ENCODE peak calls at places on chromosomes 5 and 9, in eight cellular contexts. S, Y, Z, W, K, G, I and F are unnamed samples.

GRCh38 chr9:97772145-97772544 is 75.0 kb upstream of the XPA start:
- DNase-seq in G (no peak), S (no peak), Z (no peak), K (no peak), Y (no peak), W (no peak), I (no peak), F (no peak)

GRCh38 chr9:33721674-33722358 is 73.5 kb upstream of the PRSS3 start:
- DNase-seq in W (peak), S (peak), K (peak), Z (peak), Y (peak), G (peak), I (peak), F (peak)

GRCh38 chr5:143471041-143471509 is 67.6 kb upstream of the NR3C1 start:
- DNase-seq in S (no peak), Y (no peak), I (peak), K (no peak), Z (no peak), G (no peak), W (no peak), F (no peak)

GRCh38 chr5:143946821-143947220 is 134.9 kb downstream of the HMHB1 start:
- DNase-seq in I (peak), G (no peak), S (no peak), Y (no peak), W (no peak), Z (no peak), K (no peak), F (no peak)

GRCh38 chr9:137044502-137045177 is 1.3 kb downstream of the NPDC1 start:
- DNase-seq in S (no peak), I (no peak), Z (no peak), K (no peak), W (no peak), G (no peak), Y (no peak), F (no peak)

GRCh38 chr5:172504736-172505402 is 50.5 kb upstream of the SH3PXD2B start:
- DNase-seq in I (no peak), W (no peak), G (no peak), S (no peak), Y (no peak), Z (peak), K (peak), F (no peak)

GRCh38 chr5:178464431-178465048 is 125.7 kb downstream of the COL23A1 start:
- DNase-seq in S (no peak), W (no peak), Y (no peak), K (no peak), Z (no peak), I (no peak), G (no peak), F (no peak)

GRCh38 chr5:94375801-94376200 is 242.6 kb downstream of the KIAA0825 start:
- DNase-seq in Z (no peak), S (no peak), K (no peak), G (no peak), W (no peak), Y (no peak), I (no peak), F (no peak)

GRCh38 chr5:62762503-62762902 is 183.9 kb downstream of the LRRC70 start:
- DNase-seq in I (no peak), S (peak), W (no peak), G (no peak), Y (no peak), K (no peak), Z (no peak), F (no peak)

GRCh38 chr5:149238540-149238939 is 33.1 kb upstream of the AFAP1L1 start:
- DNase-seq in Z (no peak), G (no peak), W (no peak), Y (no peak), K (no peak), I (no peak), S (no peak), F (no peak)

GRCh38 chr9:126062158-126062929 is 264.3 kb upstream of the MVB12B start:
- DNase-seq in Y (no peak), K (no peak), I (no peak), W (no peak), G (no peak), Z (no peak), S (no peak), F (no peak)

GRCh38 chr9:5971740-5972139 is 43.7 kb downstream of the RANBP6 start:
- DNase-seq in K (no peak), W (no peak), S (no peak), I (peak), Y (no peak), Z (no peak), G (no peak), F (peak)

GRCh38 chr5:178242416-178242815 is 9.8 kb upstream of the PHYKPL start:
- DNase-seq in G (no peak), Z (no peak), Y (no peak), I (no peak), W (peak), K (no peak), S (no peak), F (no peak)

GRCh38 chr9:137836151-137836830 is 41.3 kb upstream of the CACNA1B start:
- DNase-seq in W (no peak), S (no peak), I (no peak), Z (no peak), Y (no peak), G (no peak), K (no peak), F (no peak)

GRCh38 chr5:154949758-154950157 is 8.9 kb downstream of the MRPL22 start:
- DNase-seq in Y (no peak), S (no peak), I (no peak), Z (no peak), K (no peak), G (no peak), W (no peak), F (no peak)

GRCh38 chr9:76521906-76522305 is 62.9 kb downstream of the GCNT1 start:
- DNase-seq in G (no peak), Y (no peak), W (peak), S (no peak), K (no peak), I (no peak), Z (no peak), F (no peak)

GRCh38 chr5:113053614-113054013 is 77.0 kb downstream of the DCP2 start:
- DNase-seq in W (no peak), G (no peak), S (no peak), I (peak), Y (no peak), Z (no peak), K (no peak), F (no peak)

DNA sequence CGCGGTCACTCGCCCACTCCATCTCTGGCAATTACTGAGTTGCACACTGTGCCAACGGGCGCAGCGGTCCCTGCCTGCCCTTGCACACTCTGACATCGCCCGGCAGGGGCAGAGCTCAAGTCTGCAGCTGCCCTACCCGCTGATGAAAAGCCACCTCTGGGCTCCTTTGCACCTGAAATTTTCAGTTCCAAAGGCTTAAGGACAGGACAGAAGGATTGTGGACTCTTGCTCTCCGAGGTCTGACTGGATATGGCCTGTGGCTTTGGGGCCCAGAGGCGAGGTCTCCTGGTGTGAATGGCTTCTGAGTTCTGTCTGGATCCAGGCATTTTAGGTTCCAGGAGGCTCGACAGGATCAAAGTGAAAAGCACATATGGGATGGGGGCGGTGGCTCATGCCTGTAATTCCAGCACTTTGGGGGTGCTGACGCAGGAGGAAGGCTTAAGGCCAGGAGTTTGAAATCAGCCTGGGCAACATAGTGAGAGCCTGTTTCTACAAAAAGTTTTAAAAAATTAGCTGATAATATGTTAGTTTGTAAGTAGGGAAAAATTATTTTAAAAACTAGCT is 201.8 kb downstream of the PAX5 start:
- DNase-seq in K (no peak), I (no peak), S (no peak), W (no peak), Z (no peak), Y (no peak), G (no peak), F (no peak)
- TF ChIP-seq CTCF in K (no peak), I (no peak), S (no peak), W (no peak), Z (no peak), Y (no peak), G (no peak), F (no peak)

GRCh38 chr9:82883436-82883835 is 179.5 kb downstream of the RASEF start:
- DNase-seq in W (no peak), S (no peak), Z (no peak), G (no peak), K (no peak), I (no peak), Y (no peak), F (no peak)

GRCh38 chr9:82880353-82880752 is 182.6 kb downstream of the RASEF start:
- DNase-seq in S (no peak), W (no peak), Y (no peak), K (no peak), Z (no peak), I (no peak), G (no peak), F (no peak)

GRCh38 chr9:82882133-82882532 is 180.8 kb downstream of the RASEF start:
- DNase-seq in S (no peak), G (no peak), W (no peak), I (peak), K (no peak), Z (no peak), Y (no peak), F (no peak)

GRCh38 chr9:82882744-82883143 is 180.2 kb downstream of the RASEF start:
- DNase-seq in I (no peak), Y (no peak), K (no peak), Z (no peak), S (no peak), G (no peak), W (no peak), F (peak)
- H3K4me3 ChIP-seq in I (no peak), Y (no peak), K (no peak), Z (no peak), S (no peak), G (no peak), W (no peak), F (no peak)

DNA sequence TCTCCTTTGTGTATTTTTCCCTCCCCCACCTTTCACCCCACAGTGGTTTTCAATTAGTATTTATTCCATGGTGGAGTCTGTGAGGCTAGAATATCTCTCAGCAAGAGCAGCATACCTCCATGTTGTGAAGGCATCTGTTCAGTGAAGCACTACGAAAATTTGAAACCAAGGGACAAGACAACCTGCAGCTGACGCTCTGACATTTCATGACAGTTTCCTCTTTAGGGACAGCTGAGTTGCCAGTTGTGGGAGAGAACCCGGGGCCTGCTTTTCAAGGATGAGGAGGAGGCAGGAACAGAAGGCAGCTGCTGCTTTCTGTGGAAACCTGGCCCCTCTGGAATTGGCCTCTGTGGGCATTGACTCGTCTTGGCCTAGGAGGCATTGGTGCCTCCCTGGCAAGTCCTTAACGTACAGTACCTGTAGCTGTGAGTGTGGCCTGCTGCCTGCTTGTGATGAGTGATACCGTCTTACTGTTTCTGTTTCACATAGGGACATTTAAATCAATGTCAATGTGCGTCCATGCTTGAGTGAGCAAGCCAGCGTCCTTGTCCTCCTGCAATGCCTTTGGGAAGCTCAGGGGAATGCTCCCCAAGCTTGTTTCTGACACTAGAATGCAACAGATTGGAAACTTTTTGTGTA is 21.6 kb downstream of the SLC46A2 start:
- DNase-seq in K (no peak), I (no peak), W (no peak), Y (no peak), S (peak), Z (no peak), G (no peak), F (no peak)
- TF ChIP-seq CTCF in K (no peak), I (no peak), W (no peak), Y (no peak), S (no peak), Z (no peak), G (no peak), F (no peak)

GRCh38 chr9:36165766-36166149 is 3.4 kb upstream of the CCIN start:
- DNase-seq in S (no peak), K (no peak), Y (no peak), W (no peak), Z (no peak), G (no peak), I (peak), F (no peak)
- H3K4me3 ChIP-seq in S (no peak), K (no peak), Y (no peak), W (no peak), Z (peak), G (peak), I (peak), F (no peak)

GRCh38 chr5:134911285-134912215 is 6.6 kb downstream of the PCBD2 start:
- DNase-seq in S (no peak), K (no peak), Y (no peak), Z (no peak), W (no peak), G (no peak), I (no peak), F (no peak)

GRCh38 chr5:134920848-134921575 is 16.1 kb downstream of the PCBD2 start:
- DNase-seq in S (no peak), Y (no peak), I (no peak), G (no peak), Z (no peak), W (no peak), K (no peak), F (no peak)

GRCh38 chr5:134913795-134914194 is 8.9 kb downstream of the PCBD2 start:
- DNase-seq in W (no peak), S (no peak), K (no peak), I (no peak), Z (no peak), G (no peak), Y (no peak), F (no peak)

GRCh38 chr5:134913254-134913653 is 8.3 kb downstream of the PCBD2 start:
- DNase-seq in I (no peak), K (no peak), G (no peak), Z (no peak), Y (no peak), S (no peak), W (no peak), F (no peak)

GRCh38 chr5:134917070-134917831 is 12.3 kb downstream of the PCBD2 start:
- DNase-seq in K (no peak), Z (no peak), S (no peak), G (no peak), I (no peak), Y (no peak), W (no peak), F (no peak)
- TF ChIP-seq CTCF in K (no peak), Z (no peak), S (peak), G (no peak), I (peak), Y (peak), W (peak), F (peak)

DNA sequence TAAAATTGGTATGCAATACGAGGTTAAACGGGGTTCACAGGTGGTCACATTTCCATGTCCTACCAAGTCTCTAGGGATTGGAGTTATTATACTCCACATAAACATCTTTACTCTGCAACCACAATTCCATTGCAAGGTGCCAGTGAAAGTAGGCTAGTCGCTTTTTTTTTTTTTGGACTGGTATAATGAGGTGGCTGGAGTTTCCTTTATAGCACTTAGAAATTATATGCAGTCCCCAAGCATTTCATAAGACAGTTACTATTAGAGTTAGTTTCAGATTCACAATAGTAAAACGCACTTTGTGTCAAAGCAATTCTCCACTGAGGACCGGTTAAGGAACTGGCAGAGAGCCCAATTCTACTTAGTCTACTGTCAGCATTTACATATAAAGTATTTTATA is 1.4 kb downstream of the MEF2C start:
- DNase-seq in G (no peak), K (no peak), I (peak), W (no peak), Y (no peak), Z (no peak), S (peak), F (no peak)
- H3K4me3 ChIP-seq in G (no peak), K (no peak), I (peak), W (no peak), Y (no peak), Z (peak), S (peak), F (peak)

GRCh38 chr9:87882627-87883026 is at the start of gene SPATA31E1:
- DNase-seq in K (no peak), Y (no peak), W (no peak), Z (no peak), S (no peak), G (no peak), I (no peak), F (no peak)

GRCh38 chr9:87884578-87885459 is 2.1 kb downstream of the SPATA31E1 start:
- DNase-seq in Y (no peak), I (no peak), S (no peak), W (no peak), Z (no peak), K (no peak), G (no peak), F (no peak)

GRCh38 chr9:87883274-87883673 is 597 bp downstream of the SPATA31E1 start:
- DNase-seq in W (no peak), K (no peak), Y (no peak), Z (no peak), G (no peak), I (no peak), S (no peak), F (no peak)

GRCh38 chr9:87885484-87886189 is 3.0 kb downstream of the SPATA31E1 start:
- DNase-seq in W (no peak), K (no peak), G (no peak), I (no peak), S (no peak), Z (no peak), Y (no peak), F (no peak)

GRCh38 chr9:87883990-87884389 is 1.3 kb downstream of the SPATA31E1 start:
- DNase-seq in G (no peak), K (no peak), I (no peak), S (no peak), Y (no peak), W (no peak), Z (no peak), F (no peak)
- TF ChIP-seq CTCF in G (peak), K (no peak), I (no peak), S (no peak), Y (peak), W (peak), Z (no peak), F (peak)

GRCh38 chr9:113701741-113702422 is 174.2 kb upstream of the ZNF618 start:
- DNase-seq in Z (no peak), G (no peak), Y (no peak), I (no peak), W (no peak), S (no peak), K (no peak), F (no peak)
- H3K4me3 ChIP-seq in Z (no peak), G (no peak), Y (no peak), I (no peak), W (no peak), S (no peak), K (no peak), F (no peak)

DNA sequence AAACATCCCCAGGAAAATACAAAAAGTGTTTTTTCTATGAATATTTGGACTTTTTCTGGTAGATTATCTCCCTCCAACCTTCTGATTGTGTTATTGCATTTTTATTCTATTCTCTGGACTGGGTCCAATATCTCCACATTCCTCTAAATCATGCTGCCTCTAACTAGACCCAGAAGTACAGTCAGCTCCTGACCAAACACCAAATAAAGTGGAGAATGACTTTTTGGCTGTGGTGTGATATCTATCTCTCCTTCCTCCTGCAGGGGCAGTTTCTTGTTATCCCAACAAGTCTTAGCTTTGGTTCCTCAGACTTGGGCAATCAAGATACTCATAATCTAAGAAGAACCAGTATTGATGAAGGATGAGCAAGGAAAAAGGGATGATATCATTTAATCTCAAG is 3.2 kb upstream of the RAI14 start:
- DNase-seq in G (peak), K (no peak), I (peak), Z (no peak), S (no peak), Y (peak), W (peak), F (peak)
- TF ChIP-seq CTCF in G (no peak), K (no peak), I (no peak), Z (no peak), S (no peak), Y (no peak), W (no peak), F (peak)

DNA sequence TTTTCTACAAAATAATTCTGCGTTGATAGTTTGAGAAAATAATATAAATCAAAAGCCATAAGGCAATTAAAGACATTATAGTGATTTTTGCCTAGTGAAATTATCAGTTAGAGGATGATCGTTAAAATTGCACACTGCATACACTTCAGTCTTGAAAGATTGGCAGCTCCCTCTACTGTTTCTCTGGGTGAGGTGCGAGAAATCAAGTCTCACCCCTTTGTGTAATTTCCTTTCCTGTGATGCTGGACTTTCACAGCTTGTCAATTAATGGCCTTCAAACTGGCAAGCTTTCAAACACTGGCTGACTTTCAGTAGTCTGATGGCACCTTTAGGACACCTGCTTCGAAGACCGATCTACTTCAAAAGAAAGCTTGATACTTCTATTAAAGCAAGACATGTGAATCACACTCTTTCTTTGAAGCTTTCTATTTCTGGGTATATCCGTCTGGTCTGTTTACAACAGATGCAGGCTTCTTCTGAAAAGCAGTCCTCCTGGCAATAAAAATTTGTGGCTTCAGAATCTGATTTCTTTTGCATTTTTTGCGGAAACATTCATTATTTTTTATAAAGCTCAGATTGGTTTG is 706.8 kb upstream of the PTPRD start:
- DNase-seq in Z (no peak), W (no peak), K (no peak), G (no peak), S (peak), Y (no peak), I (no peak), F (peak)
- H3K4me3 ChIP-seq in Z (no peak), W (no peak), K (no peak), G (no peak), S (no peak), Y (no peak), I (no peak), F (no peak)